ENCODE peak calls at places on chromosomes 4 and X, in seven cellular contexts. W is WERI-Rb-1, Q is keratinocyte, B is lung, P is cardiac muscle cell, J is epithelial cell of esophagus, R is AG09309. V is an unnamed sample.

GRCh38 chr4:184099541-184099966 is 118.1 kb downstream of the ENPP6 start:
- DNase-seq in W (peak; percentile 56), Q (no peak), B (no peak), P (no peak), J (no peak), R (no peak), V (no peak)

GRCh38 chr4:149784018-149784417 is 31.6 kb downstream of the IQCM start:
- DNase-seq in W (no peak), Q (no peak), B (no peak), P (peak; percentile 46), J (peak; percentile 80), R (no peak), V (no peak)

GRCh38 chr4:54005475-54005874 is 58.9 kb downstream of the CHIC2 start:
- DNase-seq in W (no peak), Q (no peak), B (no peak), P (peak; percentile 63), J (peak; percentile 27), R (no peak), V (no peak)

GRCh38 chr4:169270810-169271691 is at the start of gene SH3RF1:
- DNase-seq in W (peak; percentile 91), Q (no peak), B (peak; percentile 82), P (peak; percentile 94), J (peak; percentile 89), R (no peak), V (no peak)

GRCh38 chr4:55553442-55553841 is 6.7 kb upstream of the CLOCK start:
- DNase-seq in W (no peak), Q (no peak), B (peak; percentile 44), P (peak; percentile 67), J (no peak), R (peak; percentile 44), V (no peak)

GRCh38 chr4:104128850-104129213 is 365.9 kb downstream of the CXXC4 start:
- DNase-seq in W (no peak), Q (no peak), B (no peak), P (no peak), J (peak; percentile 5), R (no peak), V (no peak)

GRCh38 chrX:141791856-141792255 is 46.3 kb upstream of the MAGEC3 start:
- DNase-seq in W (no peak), Q (no peak), B (no peak), P (no peak), J (peak; percentile 0), R (no peak), V (no peak)

GRCh38 chr4:8215001-8215427 is 15.9 kb downstream of the SH3TC1 start:
- DNase-seq in W (no peak), Q (no peak), B (peak; percentile 76), P (peak; percentile 94), J (no peak), R (peak; percentile 64), V (no peak)

GRCh38 chr4:47425628-47426027 is 37.9 kb downstream of the COMMD8 start:
- DNase-seq in W (no peak), Q (no peak), B (no peak), P (no peak), J (no peak), R (no peak), V (no peak)

GRCh38 chr4:169438057-169438480 is 167.3 kb upstream of the SH3RF1 start:
- DNase-seq in W (no peak), Q (no peak), B (no peak), P (no peak), J (no peak), R (no peak), V (no peak)

GRCh38 chr4:87540176-87541058 is 11.2 kb upstream of the SPARCL1 start:
- DNase-seq in W (no peak), Q (no peak), B (no peak), P (peak; percentile 81), J (no peak), R (no peak), V (no peak)

GRCh38 chrX:146224442-146224841 is 406.8 kb downstream of the SLITRK2 start:
- DNase-seq in W (no peak), Q (no peak), B (no peak), P (no peak), J (no peak), R (no peak), V (no peak)

GRCh38 chr4:163556169-163556568 is 61.7 kb downstream of the TMA16 start:
- DNase-seq in W (no peak), Q (no peak), B (no peak), P (no peak), J (no peak), R (no peak), V (no peak)

GRCh38 chr4:107906458-107907100 is 24.8 kb upstream of the CYP2U1 start:
- DNase-seq in W (no peak), Q (no peak), B (no peak), P (no peak), J (no peak), R (no peak), V (no peak)

GRCh38 chrX:153735274-153735673 is 10.6 kb downstream of the ABCD1 start:
- DNase-seq in W (no peak), Q (no peak), B (no peak), P (no peak), J (no peak), R (no peak), V (no peak)

GRCh38 chrX:37995428-37995827 is 10.9 kb upstream of the SYTL5 start:
- DNase-seq in W (peak; percentile 9), Q (no peak), B (no peak), P (no peak), J (no peak), R (no peak), V (no peak)

GRCh38 chr4:32117696-32118095 is 1397.5 kb downstream of the PCDH7 start:
- DNase-seq in W (no peak), Q (no peak), B (no peak), P (no peak), J (peak; percentile 14), R (no peak), V (no peak)
- H3K4me3 ChIP-seq in W (no peak overlapping the region), Q (no peak overlapping the region), B (no peak overlapping the region), P (no peak overlapping the region), J (no peak overlapping the region), R (no peak overlapping the region), V (no peak overlapping the region)

GRCh38 chr4:16884673-16885460 is 13.6 kb downstream of the LDB2 start:
- DNase-seq in W (no peak), Q (no peak), B (no peak), P (no peak), J (no peak), R (no peak), V (no peak)
- TF ChIP-seq CTCF in W (peak; percentile 5), Q (no peak), B (no peak), P (no peak), J (no peak), R (no peak), V (no peak)

GRCh38 chrX:69613946-69614345 is 2.0 kb upstream of the EDA start:
- DNase-seq in W (no peak), Q (no peak), B (no peak), P (no peak), J (no peak), R (no peak), V (no peak)

GRCh38 chrX:69615779-69616519 is at the start of gene EDA:
- DNase-seq in W (peak; percentile 84), Q (no peak), B (peak; percentile 80), P (peak; percentile 94), J (peak; percentile 76), R (no peak), V (peak; percentile 24)

GRCh38 chrX:69614896-69615295 is 1.0 kb upstream of the EDA start:
- DNase-seq in W (no peak), Q (no peak), B (no peak), P (peak; percentile 56), J (no peak), R (no peak), V (no peak)

GRCh38 chrX:69616520-69617203 is 749 bp downstream of the EDA start:
- DNase-seq in W (peak; percentile 13), Q (no peak), B (no peak), P (peak; percentile 17), J (peak; percentile 0), R (no peak), V (no peak)

DNA sequence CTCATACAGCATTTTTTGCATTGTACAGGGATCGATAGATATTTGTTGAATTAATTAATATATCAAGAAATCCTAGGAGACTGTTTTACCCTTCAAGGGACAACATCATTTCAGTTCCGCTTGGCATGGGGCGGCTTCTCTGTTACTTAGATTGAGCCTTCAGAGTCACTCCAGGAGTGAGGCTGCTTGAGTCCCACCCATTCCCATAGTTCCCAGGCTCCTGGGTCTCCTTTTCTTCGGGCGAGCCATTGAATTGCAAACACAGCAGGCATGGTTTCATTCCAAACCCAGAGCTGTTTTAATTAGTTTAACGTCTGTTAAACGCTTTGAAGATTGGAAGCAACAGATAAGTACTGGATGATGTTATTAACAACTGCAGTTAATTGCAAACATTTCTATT is 590 bp upstream of the EDA start:
- DNase-seq in W (no peak), Q (no peak), B (no peak), P (no peak), J (no peak), R (no peak), V (no peak)
- H3K4me3 ChIP-seq in W (no peak overlapping the region), Q (no peak overlapping the region), B (no peak overlapping the region), P (peak overlapping the region; percentile 17), J (no peak overlapping the region), R (no peak overlapping the region), V (peak overlapping the region; percentile 26)

GRCh38 chrX:131779313-131779712 is 235.4 kb downstream of the OR13H1 start:
- DNase-seq in W (no peak), Q (no peak), B (no peak), P (no peak), J (no peak), R (no peak), V (no peak)

GRCh38 chrX:131783555-131784338 is 239.4 kb upstream of the STK26 start:
- DNase-seq in W (peak; percentile 77), Q (peak; percentile 28), B (peak; percentile 85), P (no peak), J (no peak), R (peak; percentile 75), V (peak; percentile 92)

GRCh38 chrX:131778269-131779218 is 234.7 kb downstream of the OR13H1 start:
- DNase-seq in W (peak; percentile 70), Q (no peak), B (peak; percentile 80), P (no peak), J (no peak), R (no peak), V (peak; percentile 78)
- TF ChIP-seq CTCF in W (peak; percentile 26), Q (peak; percentile 53), B (no peak), P (no peak), J (no peak), R (peak; percentile 58), V (peak; percentile 29)

GRCh38 chr4:118884716-118885115 is 3.9 kb upstream of the SYNPO2 start:
- DNase-seq in W (no peak), Q (no peak), B (no peak), P (no peak), J (no peak), R (no peak), V (no peak)

GRCh38 chr4:118894034-118894433 is 5.4 kb downstream of the SYNPO2 start:
- DNase-seq in W (no peak), Q (no peak), B (no peak), P (no peak), J (no peak), R (no peak), V (no peak)

GRCh38 chr4:118883861-118884260 is 4.8 kb upstream of the SYNPO2 start:
- DNase-seq in W (no peak), Q (no peak), B (no peak), P (no peak), J (no peak), R (no peak), V (no peak)

GRCh38 chr4:118888666-118889312 is at the start of gene SYNPO2:
- DNase-seq in W (peak; percentile 80), Q (no peak), B (peak; percentile 57), P (peak; percentile 96), J (peak; percentile 77), R (peak; percentile 31), V (peak; percentile 63)

GRCh38 chr4:118889313-118889694 is 650 bp downstream of the SYNPO2 start:
- DNase-seq in W (no peak), Q (no peak), B (no peak), P (no peak), J (no peak), R (no peak), V (no peak)
- H3K4me3 ChIP-seq in W (peak overlapping the region; percentile 40), Q (no peak overlapping the region), B (no peak overlapping the region), P (peak overlapping the region; percentile 75), J (peak overlapping the region; percentile 47), R (no peak overlapping the region), V (peak overlapping the region; percentile 58)